ENCODE peak calls at places on chromosomes 2 and 18, in five cellular contexts. H, N, P, O and I are unnamed samples.

GRCh38 chr2:163729874-163730273 is 5.9 kb downstream of the FIGN start:
- DNase-seq in H (no peak), N (no peak), P (no peak), O (no peak), I (no peak)

GRCh38 chr2:112472547-112473263 is 9.3 kb upstream of the TTL start:
- DNase-seq in H (no peak), N (no peak), P (no peak), O (no peak), I (no peak)

GRCh38 chr2:85246348-85246747 is 81.4 kb downstream of the TGOLN2 start:
- DNase-seq in H (no peak), N (no peak), P (no peak), O (no peak), I (no peak)

GRCh38 chr2:231421051-231421580 is 25.6 kb downstream of the B3GNT7 start:
- DNase-seq in H (no peak), N (no peak), P (no peak), O (no peak), I (no peak)

GRCh38 chr2:239612133-239612532 is 211.3 kb upstream of the HDAC4 start:
- DNase-seq in H (no peak), N (no peak), P (no peak), O (no peak), I (no peak)

GRCh38 chr2:66689456-66690051 is 254.6 kb downstream of the MEIS1 start:
- DNase-seq in H (no peak), N (no peak), P (no peak), O (no peak), I (no peak)

GRCh38 chr2:220163486-220163885 is 536.1 kb downstream of the SLC4A3 start:
- DNase-seq in H (no peak), N (no peak), P (no peak), O (no peak), I (no peak)

GRCh38 chr18:56402872-56403516 is 235.4 kb downstream of the TXNL1 start:
- DNase-seq in H (peak; percentile 85), N (no peak), P (peak; percentile 88), O (peak; percentile 62), I (peak; percentile 71)

GRCh38 chr2:157261199-157261782 is 3.8 kb downstream of the GALNT5 start:
- DNase-seq in H (peak; percentile 46), N (no peak), P (peak; percentile 47), O (peak; percentile 56), I (no peak)

GRCh38 chr2:234952270-234953115 is 676 bp downstream of the SH3BP4 start:
- DNase-seq in H (no peak), N (no peak), P (no peak), O (no peak), I (no peak)

GRCh38 chr2:70062270-70062669 is 25.0 kb upstream of the PCBP1 start:
- DNase-seq in H (no peak), N (no peak), P (no peak), O (no peak), I (no peak)
- TF ChIP-seq CTCF in H (no peak), N (no peak), P (no peak), O (peak; percentile 17), I (no peak)

GRCh38 chr18:11518788-11519685 is 90.4 kb upstream of the SLC35G4 start:
- DNase-seq in H (peak; percentile 71), N (no peak), P (peak; percentile 77), O (peak; percentile 45), I (no peak)
- H3K4me3 ChIP-seq in H (no peak overlapping the region), N (no peak overlapping the region), P (no peak overlapping the region), O (no peak overlapping the region), I (no peak overlapping the region)

DNA sequence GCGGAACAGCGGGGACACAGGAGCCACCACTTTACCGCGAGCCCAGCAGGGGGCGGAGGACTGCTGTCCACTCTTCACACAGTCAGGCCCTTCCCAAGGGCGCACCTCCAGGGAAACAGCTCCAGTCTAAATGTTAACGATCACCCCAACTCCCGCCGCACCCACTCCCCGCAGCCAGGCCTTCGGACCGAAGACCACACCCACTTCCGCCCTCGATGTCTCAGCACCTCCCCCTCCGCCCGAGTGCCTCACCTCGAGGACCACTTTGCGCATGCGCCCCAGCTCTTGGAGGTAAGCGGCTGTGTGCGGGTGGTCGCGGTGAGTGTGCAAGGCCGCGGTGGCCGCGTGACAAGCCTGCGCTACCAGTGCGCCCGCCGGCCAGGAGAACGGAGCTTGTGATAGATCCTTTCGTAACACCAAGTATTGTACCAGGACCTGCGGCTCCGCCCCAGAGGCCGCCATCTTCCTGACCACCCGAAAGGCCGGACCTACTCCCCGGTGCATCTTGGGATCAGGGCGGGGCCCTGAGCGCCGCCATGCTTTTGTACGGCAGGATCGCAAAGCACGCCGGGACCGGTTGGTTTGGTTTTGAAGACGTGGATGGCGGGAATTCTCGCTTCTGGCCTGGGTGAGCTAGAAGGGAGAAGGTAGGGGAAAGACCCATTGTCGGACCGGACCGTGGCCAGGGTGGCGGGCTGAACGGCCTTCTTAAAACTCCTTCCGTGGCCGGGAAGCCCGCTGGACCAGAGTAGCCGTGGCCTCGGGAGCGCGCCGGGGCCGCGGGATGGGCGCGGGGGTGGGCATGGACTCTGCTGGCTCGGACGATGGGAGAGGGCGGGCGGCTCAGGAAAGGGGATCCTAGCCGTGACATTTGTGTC is at the start of the genes CENPO and PTRHD1:
- DNase-seq in H (peak; percentile 98), N (peak; percentile 86), P (peak; percentile 98), O (peak; percentile 97), I (peak; percentile 93)
- TF ChIP-seq CTCF in H (peak; percentile 72), N (peak; percentile 50), P (peak; percentile 63), O (peak; percentile 68), I (peak; percentile 48)

GRCh38 chr2:56811401-56811800 is 627.6 kb downstream of the CCDC85A start:
- DNase-seq in H (peak; percentile 6), N (no peak), P (peak; percentile 0), O (no peak), I (no peak)

GRCh38 chr2:56816666-56817065 is 632.9 kb downstream of the CCDC85A start:
- DNase-seq in H (no peak), N (no peak), P (no peak), O (no peak), I (no peak)

GRCh38 chr2:56813490-56813889 is 629.7 kb downstream of the CCDC85A start:
- DNase-seq in H (no peak), N (no peak), P (no peak), O (no peak), I (no peak)

GRCh38 chr2:56807861-56808260 is 624.1 kb downstream of the CCDC85A start:
- DNase-seq in H (no peak), N (no peak), P (no peak), O (no peak), I (no peak)

DNA sequence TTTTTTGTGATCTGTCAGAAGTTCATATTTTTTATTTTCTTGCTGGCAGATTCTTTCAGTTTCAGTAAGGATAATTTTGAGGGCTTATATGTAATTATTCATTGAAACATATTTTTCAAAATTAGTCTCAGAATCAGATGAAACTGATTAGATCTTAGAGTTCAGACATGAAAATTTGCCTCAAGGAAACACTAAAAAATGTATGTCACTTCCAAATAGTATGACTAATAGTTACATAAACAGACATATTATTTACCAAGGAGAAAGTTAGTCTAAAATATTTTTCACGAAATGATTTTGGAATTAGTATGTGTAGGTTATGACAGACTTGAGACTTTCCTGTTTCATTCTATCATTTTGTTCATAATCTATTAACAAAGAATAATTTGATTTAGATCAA is 628.6 kb downstream of the CCDC85A start:
- DNase-seq in H (no peak), N (no peak), P (no peak), O (no peak), I (no peak)
- H3K4me3 ChIP-seq in H (no peak overlapping the region), N (no peak overlapping the region), P (no peak overlapping the region), O (no peak overlapping the region), I (no peak overlapping the region)

DNA sequence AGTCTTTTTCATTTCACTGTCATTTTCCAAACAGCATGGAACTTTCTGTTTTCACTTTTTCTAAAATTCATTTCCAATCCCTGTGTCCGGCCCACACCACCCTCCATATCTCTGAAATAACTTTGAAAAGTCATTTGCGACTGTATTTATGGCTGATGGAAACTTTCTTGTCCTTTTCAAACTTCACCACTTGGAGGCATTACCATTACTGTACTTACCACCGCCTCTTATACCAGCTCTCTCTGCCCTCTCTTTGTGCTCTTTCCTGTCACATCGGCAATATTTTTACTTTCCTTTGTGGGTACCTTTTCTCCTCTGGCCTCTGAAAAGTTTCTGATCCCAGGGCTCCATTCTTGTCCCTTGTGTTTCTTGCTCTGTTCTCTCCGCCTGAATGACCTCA is 39.5 kb upstream of the IL1RL1 start:
- DNase-seq in H (no peak), N (no peak), P (no peak), O (no peak), I (no peak)
- TF ChIP-seq CTCF in H (no peak), N (no peak), P (no peak), O (no peak), I (no peak)

DNA sequence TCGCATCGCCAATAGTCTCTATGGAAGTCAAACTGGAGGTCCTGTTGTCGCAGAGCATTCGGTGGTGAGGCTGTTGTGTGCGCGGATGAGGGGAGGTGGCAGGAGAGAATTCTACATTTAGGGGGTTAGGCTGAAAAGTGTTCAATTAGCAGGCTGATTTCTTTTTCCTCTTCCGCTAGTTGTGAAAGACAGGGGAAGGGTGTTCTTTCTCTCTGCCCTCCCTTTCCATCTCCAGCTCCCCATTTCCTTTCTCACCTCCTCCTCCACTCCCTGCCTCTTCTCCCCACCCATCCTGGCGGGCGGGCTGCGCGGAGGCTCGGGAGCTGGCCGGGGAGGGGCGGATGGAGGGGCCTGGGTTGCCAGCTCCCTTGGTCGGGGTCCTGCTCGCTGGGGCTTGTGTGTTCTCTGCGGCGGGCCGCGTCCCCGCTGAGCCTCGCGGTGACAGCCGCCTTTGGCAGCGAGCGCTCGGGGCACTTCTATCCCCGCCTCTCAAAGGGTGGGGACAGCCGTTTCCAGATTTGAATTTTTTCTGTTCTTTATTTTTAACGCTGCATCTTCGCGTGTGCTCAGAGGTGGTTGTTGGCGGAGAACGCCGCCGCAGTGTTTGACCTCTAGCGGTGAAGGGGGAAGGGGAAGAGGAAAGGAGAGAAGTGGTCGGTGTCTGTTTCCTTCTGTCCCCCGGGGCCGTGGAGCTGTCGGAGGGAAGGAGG is 3.6 kb downstream of the SOX11 start:
- DNase-seq in H (peak; percentile 12), N (no peak), P (peak; percentile 25), O (no peak), I (no peak)
- H3K4me3 ChIP-seq in H (no peak overlapping the region), N (peak overlapping the region; percentile 42), P (peak overlapping the region; percentile 91), O (peak overlapping the region; percentile 25), I (peak overlapping the region; percentile 69)

DNA sequence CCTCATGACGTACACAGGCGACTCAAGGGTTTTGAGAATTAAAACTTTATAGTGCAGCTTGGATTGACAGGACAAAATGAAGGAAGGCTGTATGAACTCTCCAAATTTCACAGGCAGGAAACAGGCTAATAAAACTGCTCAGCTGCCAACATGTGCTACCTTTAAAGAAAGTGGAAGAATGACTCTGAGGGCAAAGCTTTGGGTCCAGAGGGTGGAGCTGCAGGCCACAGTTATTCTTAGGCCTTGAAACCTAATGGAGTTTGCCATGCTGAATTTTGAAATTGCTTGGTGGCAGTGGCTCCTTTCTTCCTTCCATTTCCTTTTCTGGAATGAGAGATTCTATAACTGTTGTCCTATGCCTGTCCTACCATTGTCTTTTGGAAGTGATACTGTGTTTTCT is 34.8 kb downstream of the HAT1 start:
- DNase-seq in H (no peak), N (no peak), P (peak; percentile 3), O (peak; percentile 17), I (no peak)
- TF ChIP-seq CTCF in H (no peak), N (no peak), P (peak; percentile 5), O (peak; percentile 17), I (no peak)

GRCh38 chr2:238238311-238238765 is 1.5 kb downstream of the HES6 start:
- DNase-seq in H (no peak), N (no peak), P (no peak), O (no peak), I (no peak)
- H3K4me3 ChIP-seq in H (no peak overlapping the region), N (no peak overlapping the region), P (no peak overlapping the region), O (no peak overlapping the region), I (no peak overlapping the region)